ENCODE peak calls at places on chromosomes 12 and 14, in seven cellular contexts. M is mucosa of descending colon, Y is B cell, C is colonic mucosa, Z is brain microvascular endothelial cell, U is progenitor cell of endocrine pancreas, Q is OCI-LY7. V is an unnamed sample.
A peak's percentile ranks its signal among the peaks of the same experiment; 100 is the strongest.

GRCh38 chr14:62947291-62947690 is 98.0 kb downstream of the KCNH5 start:
- DNase-seq in M (no peak), Y (no peak), C (no peak), Z (no peak), U (no peak), Q (no peak), V (no peak)

GRCh38 chr12:121766290-121767039 is 27.0 kb downstream of the RHOF start:
- DNase-seq in M (no peak), Y (no peak), C (no peak), Z (no peak), U (no peak), Q (no peak), V (no peak)

GRCh38 chr14:101819251-101819990 is 57.9 kb downstream of the PPP2R5C start:
- DNase-seq in M (peak; percentile 54), Y (no peak), C (no peak), Z (no peak), U (no peak), Q (no peak), V (no peak)

GRCh38 chr12:6083606-6084005 is 40.9 kb downstream of the VWF start:
- DNase-seq in M (no peak), Y (no peak), C (no peak), Z (no peak), U (no peak), Q (no peak), V (no peak)

GRCh38 chr14:61247935-61248334 is 33.2 kb downstream of the TMEM30B start:
- DNase-seq in M (no peak), Y (no peak), C (no peak), Z (peak; percentile 47), U (no peak), Q (no peak), V (no peak)

GRCh38 chr14:94716976-94717375 is 52.9 kb downstream of the GSC start:
- DNase-seq in M (no peak), Y (no peak), C (no peak), Z (no peak), U (no peak), Q (no peak), V (no peak)

GRCh38 chr12:79547735-79548347 is 142.9 kb downstream of the PAWR start:
- DNase-seq in M (peak; percentile 75), Y (peak; percentile 42), C (peak; percentile 59), Z (peak; percentile 77), U (no peak), Q (peak; percentile 51), V (peak; percentile 56)

GRCh38 chr14:79318371-79318770 is 892.9 kb downstream of the DIO2 start:
- DNase-seq in M (no peak), Y (no peak), C (no peak), Z (no peak), U (no peak), Q (no peak), V (no peak)

GRCh38 chr14:49992448-49992847 is 99.6 kb downstream of the ARF6 start:
- DNase-seq in M (no peak), Y (no peak), C (no peak), Z (no peak), U (no peak), Q (no peak), V (no peak)

GRCh38 chr12:117202033-117202432 is 11.8 kb upstream of the FBXO21 start:
- DNase-seq in M (no peak), Y (no peak), C (no peak), Z (no peak), U (no peak), Q (no peak), V (no peak)

GRCh38 chr12:23055004-23055403 is 430.0 kb downstream of the ETNK1 start:
- DNase-seq in M (peak; percentile 13), Y (no peak), C (peak; percentile 19), Z (no peak), U (peak; percentile 55), Q (peak; percentile 18), V (no peak)

GRCh38 chr12:4270016-4270669 is 3.4 kb upstream of the CCND2 start:
- DNase-seq in M (peak; percentile 76), Y (no peak), C (peak; percentile 82), Z (no peak), U (no peak), Q (no peak), V (no peak)

GRCh38 chr12:55067701-55068100 is 47.9 kb downstream of the NEUROD4 start:
- DNase-seq in M (no peak), Y (no peak), C (no peak), Z (no peak), U (no peak), Q (no peak), V (no peak)

GRCh38 chr14:32009221-32009620 is 67.9 kb upstream of the ARHGAP5 start:
- DNase-seq in M (no peak), Y (no peak), C (no peak), Z (no peak), U (no peak), Q (no peak), V (no peak)

GRCh38 chr12:15584366-15585041 is 204.7 kb downstream of the EPS8 start:
- DNase-seq in M (peak; percentile 67), Y (peak; percentile 78), C (peak; percentile 53), Z (no peak), U (no peak), Q (peak; percentile 71), V (peak; percentile 30)

GRCh38 chr14:55411426-55412389 is at the start of gene ATG14:
- DNase-seq in M (peak; percentile 90), Y (peak; percentile 77), C (peak; percentile 92), Z (peak; percentile 78), U (peak; percentile 81), Q (peak; percentile 86), V (peak; percentile 90)

GRCh38 chr12:104452046-104452445 is 4.7 kb upstream of the CHST11 start:
- DNase-seq in M (no peak), Y (no peak), C (no peak), Z (no peak), U (no peak), Q (no peak), V (no peak)

DNA sequence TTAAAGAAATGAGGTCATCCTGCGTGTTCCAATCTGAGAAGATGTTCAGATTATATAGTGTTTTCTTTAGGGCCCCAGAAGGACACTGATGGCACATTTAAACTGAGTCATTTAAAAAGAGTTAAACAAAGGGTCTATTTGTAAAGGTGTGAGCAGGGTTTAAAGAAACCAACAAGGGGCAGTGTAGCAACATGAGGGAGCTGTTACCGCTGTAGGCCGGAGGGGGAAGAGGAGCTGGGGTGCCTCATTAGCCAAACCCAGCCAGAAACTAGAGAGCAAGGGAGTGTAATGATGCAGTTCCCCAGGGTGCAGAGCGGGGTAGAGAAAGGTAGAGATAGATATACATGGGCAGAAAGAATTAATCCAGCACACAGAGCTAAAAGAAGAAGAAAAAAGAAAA is 160.4 kb downstream of the TBX5 start:
- DNase-seq in M (no peak), Y (no peak), C (no peak), Z (no peak), U (no peak), Q (no peak), V (no peak)
- TF ChIP-seq CTCF in M (no peak), Y (no peak), C (no peak), Z (no peak), U (peak; percentile 21), Q (no peak), V (no peak)

GRCh38 chr12:29426516-29426915 is 45.5 kb upstream of the ERGIC2 start:
- DNase-seq in M (no peak), Y (no peak), C (no peak), Z (no peak), U (no peak), Q (no peak), V (no peak)

GRCh38 chr12:29428630-29429029 is 47.7 kb upstream of the ERGIC2 start:
- DNase-seq in M (no peak), Y (no peak), C (no peak), Z (peak; percentile 66), U (no peak), Q (no peak), V (no peak)

GRCh38 chr12:29429999-29430698 is 49.2 kb upstream of the ERGIC2 start:
- DNase-seq in M (no peak), Y (no peak), C (no peak), Z (no peak), U (no peak), Q (peak; percentile 19), V (peak; percentile 44)

GRCh38 chr12:29425722-29426121 is 44.8 kb upstream of the ERGIC2 start:
- DNase-seq in M (no peak), Y (no peak), C (no peak), Z (no peak), U (no peak), Q (no peak), V (no peak)

DNA sequence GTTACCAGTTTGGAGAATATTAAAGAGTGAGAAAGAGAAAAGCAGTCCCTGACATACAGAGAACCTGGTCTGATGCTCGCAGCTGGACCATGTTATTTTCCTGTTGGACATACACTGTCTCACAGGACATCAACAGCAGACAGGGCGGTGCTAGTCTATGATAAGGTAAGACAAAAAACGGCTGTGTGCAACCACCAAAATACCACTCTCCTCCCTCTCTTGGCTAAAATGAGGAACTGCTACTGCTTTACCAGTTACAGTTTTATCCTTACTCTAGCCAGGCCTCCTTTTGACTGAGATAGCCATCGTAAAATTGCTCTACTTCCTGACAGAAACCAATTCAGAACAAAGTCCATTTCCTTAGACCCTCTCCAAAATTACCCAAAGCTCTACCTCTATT is 47.0 kb upstream of the ERGIC2 start:
- DNase-seq in M (peak; percentile 6), Y (peak; percentile 3), C (no peak), Z (no peak), U (no peak), Q (peak; percentile 65), V (no peak)
- TF ChIP-seq CTCF in M (no peak), Y (peak; percentile 47), C (peak; percentile 20), Z (no peak), U (peak; percentile 27), Q (peak; percentile 72), V (no peak)

GRCh38 chr12:51938744-51939143 is 12.8 kb upstream of the ACVR1B start:
- DNase-seq in M (peak; percentile 58), Y (no peak), C (no peak), Z (no peak), U (no peak), Q (no peak), V (no peak)
- TF ChIP-seq CTCF in M (no peak), Y (no peak), C (no peak), Z (no peak), U (no peak), Q (no peak), V (no peak)

GRCh38 chr12:53251477-53252348 is 16.4 kb upstream of the ESPL1 start:
- DNase-seq in M (peak; percentile 79), Y (peak; percentile 82), C (peak; percentile 79), Z (peak; percentile 45), U (peak; percentile 73), Q (peak; percentile 84), V (peak; percentile 79)
- TF ChIP-seq CTCF in M (peak; percentile 22), Y (peak; percentile 42), C (no peak), Z (peak; percentile 58), U (peak; percentile 51), Q (peak; percentile 66), V (peak; percentile 55)